ENCODE peak calls at places on chromosomes 7 and 10, in ten cellular contexts. Q, D, C, G, S, W, M, V, J and P are unnamed samples.
A peak's percentile ranks its signal among the peaks of the same experiment; 100 is the strongest.

GRCh38 chr7:7861211-7861633 is 107.4 kb upstream of the GLCCI1 start:
- DNase-seq in Q (peak; percentile 26), D (no peak), C (no peak), G (no peak), S (peak; percentile 40), W (peak; percentile 92), M (no peak), V (peak; percentile 83), J (no peak), P (no peak)

GRCh38 chr7:140060243-140060630 is 2.5 kb downstream of the PARP12 start:
- DNase-seq in Q (no peak), D (no peak), C (no peak), G (no peak), S (no peak), W (peak; percentile 77), M (no peak), V (no peak), J (no peak), P (no peak)

GRCh38 chr7:22635349-22635748 is 91.7 kb upstream of the IL6 start:
- DNase-seq in Q (no peak), D (no peak), C (no peak), G (no peak), S (no peak), W (no peak), M (no peak), V (no peak), J (no peak), P (no peak)

GRCh38 chr7:137669706-137670105 is 177.1 kb downstream of the DGKI start:
- DNase-seq in Q (no peak), D (no peak), C (no peak), G (no peak), S (no peak), W (peak; percentile 62), M (no peak), V (peak; percentile 55), J (no peak), P (no peak)

GRCh38 chr7:80324032-80324431 is 187.8 kb downstream of the GNAT3 start:
- DNase-seq in Q (peak; percentile 50), D (no peak), C (no peak), G (no peak), S (peak; percentile 70), W (peak; percentile 93), M (no peak), V (peak; percentile 75), J (no peak), P (no peak)

GRCh38 chr7:25708211-25708610 is 443.8 kb upstream of the NFE2L3 start:
- DNase-seq in Q (no peak), D (no peak), C (no peak), G (no peak), S (no peak), W (no peak), M (no peak), V (no peak), J (no peak), P (no peak)

GRCh38 chr10:130652544-130652943 is 516.4 kb downstream of the GLRX3 start:
- DNase-seq in Q (no peak), D (no peak), C (no peak), G (no peak), S (no peak), W (no peak), M (no peak), V (no peak), J (no peak), P (no peak)

GRCh38 chr7:135420786-135421185 is 89.1 kb downstream of the CNOT4 start:
- DNase-seq in Q (no peak), D (no peak), C (no peak), G (no peak), S (no peak), W (peak; percentile 20), M (no peak), V (peak; percentile 4), J (no peak), P (no peak)

GRCh38 chr10:108789911-108790310 is 1133.4 kb downstream of the XPNPEP1 start:
- DNase-seq in Q (no peak), D (no peak), C (peak; percentile 9), G (no peak), S (peak; percentile 22), W (peak; percentile 68), M (no peak), V (peak; percentile 71), J (no peak), P (no peak)

GRCh38 chr10:24349379-24350110 is 140.6 kb downstream of the KIAA1217 start:
- DNase-seq in Q (peak; percentile 42), D (no peak), C (no peak), G (no peak), S (peak; percentile 17), W (peak; percentile 62), M (no peak), V (peak; percentile 90), J (no peak), P (no peak)

GRCh38 chr10:69464801-69465401 is 13.6 kb downstream of the TSPAN15 start:
- DNase-seq in Q (no peak), D (no peak), C (no peak), G (no peak), S (no peak), W (no peak), M (no peak), V (no peak), J (no peak), P (no peak)

GRCh38 chr10:108560488-108560887 is 1362.8 kb downstream of the XPNPEP1 start:
- DNase-seq in Q (no peak), D (no peak), C (no peak), G (no peak), S (no peak), W (no peak), M (no peak), V (no peak), J (no peak), P (no peak)

GRCh38 chr10:28293238-28294168 is 9.4 kb downstream of the MPP7 start:
- DNase-seq in Q (no peak), D (no peak), C (no peak), G (no peak), S (no peak), W (peak; percentile 7), M (no peak), V (no peak), J (no peak), P (no peak)

GRCh38 chr10:59362184-59362966 is at the start of gene FAM13C:
- DNase-seq in Q (peak; percentile 66), D (peak; percentile 79), C (no peak), G (peak; percentile 64), S (peak; percentile 66), W (peak; percentile 71), M (peak; percentile 68), V (peak; percentile 60), J (peak; percentile 86), P (no peak)

GRCh38 chr10:117536862-117537435 is 5.6 kb upstream of the EMX2 start:
- DNase-seq in Q (no peak), D (no peak), C (no peak), G (no peak), S (no peak), W (no peak), M (no peak), V (no peak), J (peak; percentile 75), P (no peak)
- TF ChIP-seq CTCF in Q (no peak), D (no peak), C (no peak), G (no peak), S (no peak), W (no peak), M (no peak), V (peak; percentile 22), J (peak; percentile 36), P (no peak)

GRCh38 chr7:100568936-100569844 is 4.5 kb downstream of the SAP25 start:
- DNase-seq in Q (peak; percentile 66), D (no peak), C (no peak), G (no peak), S (peak; percentile 53), W (no peak), M (peak; percentile 52), V (peak; percentile 36), J (peak; percentile 94), P (no peak)
- H3K4me3 ChIP-seq in Q (no peak overlapping the region), D (no peak overlapping the region), C (no peak overlapping the region), G (peak overlapping the region; percentile 50), S (peak overlapping the region; percentile 24), W (no peak overlapping the region), M (peak overlapping the region; percentile 22), V (no peak overlapping the region), J (peak overlapping the region; percentile 42), P (peak overlapping the region; percentile 15)

GRCh38 chr7:44258865-44259546 is 58.2 kb downstream of the YKT6 start:
- DNase-seq in Q (no peak), D (no peak), C (no peak), G (no peak), S (no peak), W (no peak), M (no peak), V (no peak), J (no peak), P (no peak)

GRCh38 chr7:44257213-44257612 is 56.4 kb downstream of the YKT6 start:
- DNase-seq in Q (no peak), D (no peak), C (no peak), G (no peak), S (no peak), W (no peak), M (no peak), V (no peak), J (no peak), P (no peak)

GRCh38 chr7:44256459-44256858 is 55.7 kb downstream of the YKT6 start:
- DNase-seq in Q (no peak), D (no peak), C (no peak), G (no peak), S (no peak), W (no peak), M (no peak), V (no peak), J (no peak), P (no peak)

GRCh38 chr7:44258423-44258760 is 57.6 kb downstream of the YKT6 start:
- DNase-seq in Q (no peak), D (no peak), C (no peak), G (no peak), S (no peak), W (no peak), M (no peak), V (no peak), J (no peak), P (no peak)

GRCh38 chr7:44257618-44258422 is 57.0 kb downstream of the YKT6 start:
- DNase-seq in Q (peak; percentile 96), D (no peak), C (peak; percentile 89), G (peak; percentile 84), S (peak; percentile 91), W (peak; percentile 91), M (no peak), V (peak; percentile 76), J (peak; percentile 40), P (peak; percentile 88)
- TF ChIP-seq CTCF in Q (no peak), D (no peak), C (no peak), G (peak; percentile 30), S (no peak), W (no peak), M (no peak), V (no peak), J (no peak), P (no peak)

DNA sequence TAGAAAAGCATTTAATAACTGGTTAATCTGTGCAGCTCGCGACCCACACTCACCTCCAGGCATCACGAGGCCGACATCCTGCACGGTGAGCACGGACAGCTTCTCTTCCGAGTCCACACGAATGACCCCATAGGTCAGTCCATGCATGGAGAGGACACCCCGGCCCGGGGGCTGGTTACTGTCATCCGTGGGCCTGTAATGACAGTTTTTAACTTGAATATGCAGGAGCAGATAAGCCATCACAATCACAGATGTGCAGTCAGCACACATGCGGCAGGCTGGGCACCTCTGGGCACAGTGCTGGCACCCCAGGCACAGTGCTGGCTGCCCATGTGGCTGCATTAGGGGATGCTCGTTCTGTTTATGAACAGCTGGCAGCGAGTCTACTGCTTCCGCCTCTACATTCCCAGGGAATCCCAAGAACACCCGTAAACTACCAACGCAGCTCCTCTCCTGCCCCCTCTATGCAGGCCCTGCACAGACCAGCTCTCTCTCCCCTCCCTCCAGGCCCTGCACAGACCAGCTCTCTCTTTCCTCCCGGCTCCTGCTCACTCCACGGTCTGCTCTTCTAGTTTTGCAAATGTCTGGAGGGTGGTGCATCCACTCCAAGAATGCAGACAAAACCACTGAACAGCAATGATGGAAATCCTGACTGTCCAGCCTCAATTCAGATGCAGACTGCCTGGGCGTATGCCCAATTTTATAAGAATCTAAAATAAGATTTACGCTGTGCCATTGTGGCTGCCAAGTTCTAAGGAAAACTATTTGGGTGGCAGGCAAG is 234.4 kb downstream of the ZMYND11 start:
- DNase-seq in Q (peak; percentile 65), D (no peak), C (no peak), G (no peak), S (peak; percentile 62), W (no peak), M (no peak), V (peak; percentile 94), J (no peak), P (no peak)
- H3K4me3 ChIP-seq in Q (no peak overlapping the region), D (no peak overlapping the region), C (no peak overlapping the region), G (no peak overlapping the region), S (no peak overlapping the region), W (no peak overlapping the region), M (no peak overlapping the region), V (no peak overlapping the region), J (no peak overlapping the region), P (no peak overlapping the region)